ENCODE peak calls at places on chromosomes 2 and 18, in four cellular contexts. H, P, O and Q are unnamed samples.

GRCh38 chr2:172102858-172103359 is at the start of gene DLX2:
- DNase-seq in H (peak; percentile 86), P (peak; percentile 47), O (peak; percentile 87), Q (peak; percentile 87)

GRCh38 chr2:9473308-9473984 is 905 bp upstream of the IAH1 start:
- DNase-seq in P (no peak), H (peak; percentile 45), O (peak; percentile 70), Q (no peak)

GRCh38 chr2:126781206-126781605 is 117.5 kb upstream of the TEX51 start:
- DNase-seq in O (peak; percentile 25), H (no peak), P (no peak), Q (no peak)

GRCh38 chr2:96103388-96103705 is 13.0 kb downstream of the ADRA2B start:
- DNase-seq in H (no peak), O (peak; percentile 49), P (no peak), Q (no peak)

GRCh38 chr18:24839991-24840390 is 379.6 kb downstream of the HRH4 start:
- DNase-seq in P (no peak), H (no peak), O (no peak), Q (peak; percentile 17)

GRCh38 chr18:56028514-56028913 is 440.5 kb upstream of the TCF4 start:
- DNase-seq in H (no peak), O (no peak), P (no peak), Q (peak; percentile 8)

GRCh38 chr2:144032566-144032965 is 487.4 kb downstream of the ZEB2 start:
- DNase-seq in H (no peak), P (no peak), O (no peak), Q (peak; percentile 67)

GRCh38 chr18:55477537-55478300 is 110.3 kb downstream of the TCF4 start:
- DNase-seq in P (no peak), O (no peak), H (peak; percentile 6), Q (peak; percentile 56)

GRCh38 chr2:62149708-62150107 is 46.2 kb upstream of the B3GNT2 start:
- DNase-seq in P (no peak), O (no peak), H (no peak), Q (peak; percentile 95)

GRCh38 chr2:172342611-172343010 is 84.8 kb upstream of the ITGA6 start:
- DNase-seq in O (no peak), H (no peak), P (no peak), Q (no peak)

GRCh38 chr2:166610180-166610919 is 116.3 kb upstream of the SCN7A start:
- DNase-seq in O (no peak), P (no peak), H (peak; percentile 5), Q (peak; percentile 1)

GRCh38 chr18:79465392-79465991 is 69.8 kb downstream of the NFATC1 start:
- DNase-seq in P (no peak), O (no peak), H (peak; percentile 27), Q (no peak)